ENCODE peak calls at places on chromosome 5, in five cellular contexts. One of them, this sample, is unnamed.
A peak's percentile ranks its signal among the peaks of the same experiment; 100 is the strongest.

GRCh38 chr5:137374110-137374853 is 124.8 kb downstream of the SPOCK1 start:
- DNase-seq in tibial nerve: no peak
- DNase-seq in mucosa of descending colon: no peak
- DNase-seq in AG04450: no peak
- DNase-seq in WERI-Rb-1: no peak
- DNase-seq in this sample: no peak

GRCh38 chr5:31116466-31117031 is 76.9 kb upstream of the CDH6 start:
- DNase-seq in WERI-Rb-1: no peak
- DNase-seq in mucosa of descending colon: no peak
- DNase-seq in AG04450: no peak
- DNase-seq in tibial nerve: no peak
- DNase-seq in this sample: no peak

GRCh38 chr5:87769137-87769536 is 356.4 kb upstream of the CCNH start:
- DNase-seq in mucosa of descending colon: no peak
- DNase-seq in AG04450: no peak
- DNase-seq in WERI-Rb-1: no peak
- DNase-seq in tibial nerve: no peak
- DNase-seq in this sample: no peak

GRCh38 chr5:173452098-173452497 is 123.9 kb upstream of the STC2 start:
- DNase-seq in tibial nerve: peak; percentile 44
- DNase-seq in AG04450: no peak
- DNase-seq in mucosa of descending colon: peak; percentile 2
- DNase-seq in WERI-Rb-1: no peak
- DNase-seq in this sample: peak; percentile 89

GRCh38 chr5:1172007-1172581 is 29.3 kb upstream of the SLC6A19 start:
- DNase-seq in WERI-Rb-1: no peak
- DNase-seq in AG04450: no peak
- DNase-seq in mucosa of descending colon: no peak
- DNase-seq in tibial nerve: no peak
- DNase-seq in this sample: no peak

GRCh38 chr5:45105491-45105994 is 296.8 kb downstream of the MRPS30 start:
- DNase-seq in WERI-Rb-1: no peak
- DNase-seq in mucosa of descending colon: no peak
- DNase-seq in AG04450: no peak
- DNase-seq in tibial nerve: no peak
- DNase-seq in this sample: no peak

GRCh38 chr5:120447706-120448239 is 16.3 kb upstream of the PRR16 start:
- DNase-seq in WERI-Rb-1: no peak
- DNase-seq in tibial nerve: no peak
- DNase-seq in mucosa of descending colon: no peak
- DNase-seq in AG04450: no peak
- DNase-seq in this sample: no peak

GRCh38 chr5:180352116-180352975 is 790 bp downstream of the GFPT2 start:
- DNase-seq in tibial nerve: peak; percentile 41
- DNase-seq in WERI-Rb-1: no peak
- DNase-seq in AG04450: no peak
- DNase-seq in mucosa of descending colon: no peak
- DNase-seq in this sample: peak; percentile 44

GRCh38 chr5:111384220-111384619 is 128.1 kb downstream of the STARD4 start:
- DNase-seq in tibial nerve: no peak
- DNase-seq in mucosa of descending colon: no peak
- DNase-seq in WERI-Rb-1: no peak
- DNase-seq in AG04450: no peak
- DNase-seq in this sample: no peak

GRCh38 chr5:67547682-67548081 is 351.1 kb upstream of the CD180 start:
- DNase-seq in mucosa of descending colon: no peak
- DNase-seq in tibial nerve: no peak
- DNase-seq in AG04450: no peak
- DNase-seq in WERI-Rb-1: no peak
- DNase-seq in this sample: no peak

GRCh38 chr5:124519396-124519795 is 227.0 kb downstream of the ZNF608 start:
- DNase-seq in WERI-Rb-1: no peak
- DNase-seq in mucosa of descending colon: no peak
- DNase-seq in AG04450: peak; percentile 51
- DNase-seq in tibial nerve: no peak
- DNase-seq in this sample: peak; percentile 80

GRCh38 chr5:137310051-137310730 is 188.9 kb downstream of the SPOCK1 start:
- DNase-seq in AG04450: peak; percentile 78
- DNase-seq in tibial nerve: no peak
- DNase-seq in WERI-Rb-1: no peak
- DNase-seq in mucosa of descending colon: no peak
- DNase-seq in this sample: peak; percentile 97

GRCh38 chr5:15116996-15117395 is 245.4 kb upstream of the ANKH start:
- DNase-seq in WERI-Rb-1: no peak
- DNase-seq in AG04450: no peak
- DNase-seq in tibial nerve: no peak
- DNase-seq in mucosa of descending colon: no peak
- DNase-seq in this sample: peak; percentile 44

GRCh38 chr5:122192883-122193496 is 63.6 kb downstream of the ZNF474 start:
- DNase-seq in tibial nerve: peak; percentile 86
- DNase-seq in AG04450: peak; percentile 41
- DNase-seq in mucosa of descending colon: peak; percentile 85
- DNase-seq in WERI-Rb-1: peak; percentile 23
- DNase-seq in this sample: peak; percentile 74

GRCh38 chr5:116075117-116075910 is 9.5 kb upstream of the COMMD10 start:
- DNase-seq in tibial nerve: no peak
- DNase-seq in mucosa of descending colon: peak; percentile 10
- DNase-seq in WERI-Rb-1: no peak
- DNase-seq in AG04450: no peak
- DNase-seq in this sample: no peak

GRCh38 chr5:13664377-13664776 is 280.1 kb downstream of the DNAH5 start:
- DNase-seq in mucosa of descending colon: no peak
- DNase-seq in AG04450: peak; percentile 95
- DNase-seq in WERI-Rb-1: no peak
- DNase-seq in tibial nerve: no peak
- DNase-seq in this sample: peak; percentile 90

GRCh38 chr5:92492908-92493307 is 1088.1 kb downstream of the NR2F1-AS1 start:
- DNase-seq in AG04450: no peak
- DNase-seq in WERI-Rb-1: no peak
- DNase-seq in mucosa of descending colon: no peak
- DNase-seq in tibial nerve: no peak
- DNase-seq in this sample: no peak

DNA sequence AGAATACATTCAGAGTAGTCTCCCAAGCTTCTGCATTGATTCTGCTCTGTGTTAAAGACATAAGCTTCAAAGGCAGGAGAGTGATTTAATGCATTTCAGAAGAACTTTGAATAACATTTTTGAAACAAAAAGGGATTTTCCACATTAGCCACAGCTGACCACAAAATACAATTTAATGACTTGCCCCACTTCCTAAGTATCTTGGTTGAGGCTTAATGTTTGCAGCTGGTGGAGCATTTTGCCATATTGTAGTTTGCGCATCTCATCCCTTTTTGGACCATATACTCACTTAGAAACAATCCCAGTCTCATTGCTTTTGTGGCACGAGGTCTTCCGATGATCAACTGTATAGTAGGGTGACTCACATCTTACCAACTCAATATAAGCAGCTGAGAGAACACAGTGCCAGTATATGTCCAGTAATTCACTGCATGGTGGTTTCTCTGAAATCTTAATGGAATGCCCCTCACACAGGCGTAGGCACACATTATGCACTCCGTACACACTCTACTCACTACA is 455.8 kb upstream of the PTGER4 start:
- DNase-seq in mucosa of descending colon: no peak
- DNase-seq in AG04450: peak; percentile 81
- DNase-seq in WERI-Rb-1: no peak
- DNase-seq in tibial nerve: no peak
- DNase-seq in this sample: peak; percentile 85
- H3K4me3 ChIP-seq in mucosa of descending colon: no peak overlapping the region
- H3K4me3 ChIP-seq in AG04450: no peak overlapping the region
- H3K4me3 ChIP-seq in WERI-Rb-1: no peak overlapping the region
- H3K4me3 ChIP-seq in tibial nerve: no peak overlapping the region
- H3K4me3 ChIP-seq in this sample: no peak overlapping the region

DNA sequence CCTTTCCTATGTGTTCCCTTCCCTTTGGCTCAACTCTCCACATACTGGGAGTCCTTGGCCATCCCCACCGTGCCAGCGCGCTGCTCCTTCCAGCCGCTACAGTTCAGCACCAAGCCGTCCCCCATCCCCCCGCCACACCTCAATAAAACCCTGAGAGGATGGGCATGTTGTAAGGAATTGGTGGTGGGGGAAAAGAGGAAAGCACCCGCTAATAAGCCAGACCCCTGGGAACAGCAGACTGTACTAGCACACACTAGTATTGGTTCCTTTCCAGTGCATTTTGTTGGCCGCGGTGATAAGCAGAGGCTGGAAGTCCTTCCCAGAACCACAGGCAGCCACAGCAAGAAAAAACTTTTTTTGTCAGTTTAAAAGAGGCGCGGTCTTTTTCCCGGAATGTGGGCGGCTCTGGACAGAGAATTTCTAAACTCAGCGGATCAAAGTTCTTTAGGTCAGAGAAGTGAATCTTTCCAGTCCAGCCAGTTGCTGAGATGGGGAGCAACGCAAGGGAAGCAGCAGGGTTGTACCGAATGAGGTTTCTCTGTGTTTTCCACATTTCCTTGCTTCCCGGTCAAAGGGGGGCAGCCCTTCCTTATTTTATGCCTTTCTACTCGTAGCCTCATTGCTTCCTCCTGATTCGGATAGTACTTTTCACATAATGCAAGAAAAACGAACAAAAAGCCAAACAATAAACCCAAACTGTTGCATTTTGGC is 2.1 kb downstream of the CHSY3 start:
- DNase-seq in WERI-Rb-1: no peak
- DNase-seq in mucosa of descending colon: peak; percentile 7
- DNase-seq in AG04450: no peak
- DNase-seq in tibial nerve: peak; percentile 16
- DNase-seq in this sample: peak; percentile 41
- TF ChIP-seq CTCF in WERI-Rb-1: no peak
- TF ChIP-seq CTCF in mucosa of descending colon: no peak
- TF ChIP-seq CTCF in AG04450: peak; percentile 25
- TF ChIP-seq CTCF in tibial nerve: peak; percentile 5
- TF ChIP-seq CTCF in this sample: peak; percentile 44

GRCh38 chr5:82448374-82448773 is 170.2 kb upstream of the RPS23 start:
- DNase-seq in mucosa of descending colon: no peak
- DNase-seq in WERI-Rb-1: no peak
- DNase-seq in AG04450: no peak
- DNase-seq in tibial nerve: no peak
- DNase-seq in this sample: no peak
- H3K4me3 ChIP-seq in mucosa of descending colon: no peak overlapping the region
- H3K4me3 ChIP-seq in WERI-Rb-1: no peak overlapping the region
- H3K4me3 ChIP-seq in AG04450: no peak overlapping the region
- H3K4me3 ChIP-seq in tibial nerve: no peak overlapping the region
- H3K4me3 ChIP-seq in this sample: no peak overlapping the region

GRCh38 chr5:72641164-72641563 is 134.0 kb upstream of the ZNF366 start:
- DNase-seq in mucosa of descending colon: peak; percentile 21
- DNase-seq in AG04450: no peak
- DNase-seq in WERI-Rb-1: no peak
- DNase-seq in tibial nerve: no peak
- DNase-seq in this sample: no peak
- TF ChIP-seq CTCF in mucosa of descending colon: no peak
- TF ChIP-seq CTCF in AG04450: no peak
- TF ChIP-seq CTCF in WERI-Rb-1: no peak
- TF ChIP-seq CTCF in tibial nerve: no peak
- TF ChIP-seq CTCF in this sample: no peak

GRCh38 chr5:96067251-96067650 is 105.6 kb upstream of the ELL2 start:
- DNase-seq in mucosa of descending colon: no peak
- DNase-seq in AG04450: no peak
- DNase-seq in WERI-Rb-1: no peak
- DNase-seq in tibial nerve: no peak
- DNase-seq in this sample: peak; percentile 47
- H3K4me3 ChIP-seq in mucosa of descending colon: no peak overlapping the region
- H3K4me3 ChIP-seq in AG04450: no peak overlapping the region
- H3K4me3 ChIP-seq in WERI-Rb-1: no peak overlapping the region
- H3K4me3 ChIP-seq in tibial nerve: no peak overlapping the region
- H3K4me3 ChIP-seq in this sample: no peak overlapping the region

GRCh38 chr5:28174691-28175090 is 1136.3 kb upstream of the CDH9 start:
- DNase-seq in WERI-Rb-1: no peak
- DNase-seq in AG04450: no peak
- DNase-seq in tibial nerve: no peak
- DNase-seq in mucosa of descending colon: no peak
- DNase-seq in this sample: no peak
- TF ChIP-seq CTCF in WERI-Rb-1: no peak
- TF ChIP-seq CTCF in AG04450: no peak
- TF ChIP-seq CTCF in tibial nerve: no peak
- TF ChIP-seq CTCF in mucosa of descending colon: no peak
- TF ChIP-seq CTCF in this sample: no peak